ENCODE peak calls at places on chromosomes 3 and 15, in six cellular contexts. Q is kidney epithelial cell, D is thoracic aorta, Y is kidney, L is left ventricle myocardium inferior, R is osteoblast. C is an unnamed sample.

GRCh38 chr3:134328147-134328591 is 46.1 kb downstream of the AMOTL2 start:
- DNase-seq in Q (peak; percentile 86), L (no peak), D (no peak), Y (no peak), R (peak; percentile 81), C (no peak)

GRCh38 chr3:33482126-33482525 is 41.9 kb upstream of the UBP1 start:
- DNase-seq in Q (no peak), D (no peak), L (no peak), R (peak; percentile 17), Y (no peak), C (no peak)

GRCh38 chr3:113536627-113537101 is 4.3 kb downstream of the SIDT1 start:
- DNase-seq in D (no peak), Y (no peak), L (no peak), Q (no peak), R (peak; percentile 32), C (no peak)

GRCh38 chr15:65087411-65087810 is 10.9 kb downstream of the KBTBD13 start:
- DNase-seq in Q (no peak), L (no peak), R (peak; percentile 72), D (no peak), Y (no peak), C (no peak)

GRCh38 chr3:59425942-59426341 is 376.1 kb upstream of the CFAP20DC start:
- DNase-seq in Y (no peak), Q (no peak), D (no peak), R (no peak), L (no peak), C (no peak)

GRCh38 chr3:120147072-120147871 is 53.0 kb upstream of the GSK3B start:
- DNase-seq in Y (no peak), R (no peak), Q (no peak), D (no peak), L (no peak), C (no peak)

GRCh38 chr15:61063875-61064320 is 165.2 kb downstream of the RORA start:
- DNase-seq in D (no peak), Y (no peak), R (no peak), Q (no peak), L (no peak), C (no peak)

GRCh38 chr15:73153024-73153423 is 100.8 kb downstream of the NEO1 start:
- DNase-seq in L (no peak), Q (no peak), D (no peak), Y (no peak), R (no peak), C (no peak)

GRCh38 chr15:68377766-68378165 is 54.2 kb downstream of the ITGA11 start:
- DNase-seq in L (no peak), Q (no peak), Y (no peak), D (no peak), R (no peak), C (no peak)

GRCh38 chr15:42375252-42375651 is 16.0 kb downstream of the CAPN3 start:
- DNase-seq in D (no peak), R (no peak), Q (no peak), L (no peak), Y (no peak), C (no peak)

GRCh38 chr15:44096596-44096995 is 98.5 kb downstream of the FRMD5 start:
- DNase-seq in Y (no peak), R (peak; percentile 22), D (no peak), Q (no peak), L (no peak), C (no peak)

GRCh38 chr3:195916291-195916690 is 7.9 kb upstream of the TNK2 start:
- DNase-seq in R (peak; percentile 8), Y (no peak), D (no peak), L (peak; percentile 4), Q (no peak), C (no peak)

GRCh38 chr3:62833538-62833937 is 41.7 kb downstream of the CADPS start:
- DNase-seq in Q (no peak), Y (no peak), D (no peak), R (no peak), L (no peak), C (no peak)

GRCh38 chr3:178302966-178303930 is 233.0 kb upstream of the KCNMB2 start:
- DNase-seq in Q (no peak), R (no peak), L (no peak), D (no peak), Y (no peak), C (no peak)

GRCh38 chr3:29291262-29291981 is 10.6 kb downstream of the RBMS3 start:
- DNase-seq in D (no peak), R (no peak), L (no peak), Q (no peak), Y (no peak), C (no peak)

GRCh38 chr3:180229113-180229512 is 192.4 kb upstream of the PEX5L start:
- DNase-seq in Q (no peak), D (no peak), L (no peak), R (no peak), Y (no peak), C (no peak)

GRCh38 chr3:89522168-89522567 is 414.7 kb downstream of the EPHA3 start:
- DNase-seq in Q (no peak), L (no peak), Y (no peak), R (no peak), D (no peak), C (no peak)

GRCh38 chr3:119769394-119770149 is 12.3 kb upstream of the NR1I2 start:
- DNase-seq in L (no peak), Q (peak; percentile 21), D (no peak), R (peak; percentile 75), Y (no peak), C (no peak)

GRCh38 chr3:9781551-9781950 is 10.7 kb downstream of the TADA3 start:
- DNase-seq in R (no peak), L (no peak), Y (no peak), D (no peak), Q (no peak), C (no peak)

GRCh38 chr3:123193448-123194101 is 8.2 kb upstream of the SEC22A start:
- DNase-seq in L (no peak), Y (no peak), Q (no peak), R (no peak), D (no peak), C (no peak)

GRCh38 chr3:105606052-105606451 is 239.3 kb downstream of the ALCAM start:
- DNase-seq in L (no peak), Q (no peak), D (no peak), Y (no peak), R (no peak), C (no peak)

GRCh38 chr15:34734303-34734702 is 20.5 kb downstream of the GJD2 start:
- DNase-seq in L (no peak), D (no peak), R (no peak), Q (no peak), Y (no peak), C (no peak)

GRCh38 chr3:32200490-32200889 is 38.0 kb upstream of the CMTM8 start:
- DNase-seq in Q (no peak), Y (peak; percentile 82), D (no peak), R (no peak), L (peak; percentile 77), C (no peak)

GRCh38 chr3:30664449-30664848 is 58.0 kb downstream of the TGFBR2 start:
- DNase-seq in Q (no peak), R (no peak), Y (no peak), L (no peak), D (no peak), C (no peak)

GRCh38 chr3:16370872-16371740 is 106.1 kb downstream of the OXNAD1 start:
- DNase-seq in Q (no peak), D (no peak), L (peak; percentile 53), Y (no peak), R (no peak), C (no peak)

GRCh38 chr3:156477306-156477705 is 77.6 kb downstream of the SSR3 start:
- DNase-seq in Y (no peak), D (no peak), L (no peak), R (no peak), Q (no peak), C (no peak)

GRCh38 chr15:55518641-55519040 is 10.6 kb upstream of the DNAAF4 start:
- DNase-seq in R (no peak), Q (no peak), Y (no peak), L (no peak), D (no peak), C (no peak)
- TF ChIP-seq CTCF in R (peak; percentile 34), Q (peak; percentile 18), Y (no peak), L (no peak), D (no peak), C (peak; percentile 45)

GRCh38 chr3:115040673-115041286 is 106.3 kb downstream of the ZBTB20 start:
- DNase-seq in R (peak; percentile 83), L (no peak), D (no peak), Y (no peak), Q (no peak), C (no peak)
- TF ChIP-seq CTCF in R (peak; percentile 80), L (peak; percentile 71), D (peak; percentile 39), Y (peak; percentile 50), Q (peak; percentile 72), C (peak; percentile 68)

GRCh38 chr3:4976109-4976508 is 3.1 kb upstream of the BHLHE40 start:
- DNase-seq in L (peak; percentile 40), R (peak; percentile 74), Y (no peak), D (no peak), Q (no peak), C (no peak)
- TF ChIP-seq CTCF in L (peak; percentile 58), R (peak; percentile 56), Y (no peak), D (no peak), Q (peak; percentile 73), C (peak; percentile 59)

DNA sequence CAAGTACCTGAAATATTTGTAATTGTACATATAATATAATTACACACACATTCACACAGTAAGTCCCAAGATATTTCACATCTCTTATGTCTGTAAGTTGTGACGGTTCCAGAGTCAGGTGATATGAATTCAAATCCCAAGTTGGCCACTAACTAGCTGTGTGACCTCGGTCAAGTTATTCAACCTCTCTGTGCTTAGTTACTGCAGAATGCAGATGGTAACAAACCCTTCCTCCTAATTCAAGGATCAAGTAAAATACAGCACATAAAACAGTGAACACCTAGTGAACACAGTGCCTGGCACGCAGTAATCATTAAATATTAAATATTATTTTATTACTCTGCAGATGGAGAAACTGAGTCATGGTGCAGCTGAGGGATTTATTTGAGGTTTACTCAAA is 6.9 kb downstream of the PRICKLE2 start:
- DNase-seq in Y (no peak), L (no peak), D (no peak), Q (no peak), R (no peak), C (no peak)
- TF ChIP-seq CTCF in Y (no peak), L (no peak), D (no peak), Q (no peak), R (no peak), C (no peak)

GRCh38 chr15:48076454-48076853 is 44.3 kb upstream of the SLC24A5 start:
- DNase-seq in Y (no peak), R (peak; percentile 51), D (no peak), L (no peak), Q (no peak), C (no peak)
- TF ChIP-seq CTCF in Y (no peak), R (no peak), D (no peak), L (no peak), Q (no peak), C (no peak)

GRCh38 chr3:198071602-198072285 is 111.7 kb downstream of the LMLN start:
- DNase-seq in L (no peak), Q (peak; percentile 97), D (no peak), Y (no peak), R (peak; percentile 81), C (no peak)
- TF ChIP-seq CTCF in L (no peak), Q (no peak), D (no peak), Y (no peak), R (peak; percentile 41), C (peak; percentile 25)